ENCODE peak calls at places on chromosomes 16 and 17, in five cellular contexts. One of them, this sample, is unnamed.

GRCh38 chr17:83067071-83067717 is 12.2 kb upstream of the METRNL start:
- DNase-seq in upper lobe of right lung: peak
- DNase-seq in CD4-positive, alpha-beta memory T cell: no peak
- DNase-seq in neural progenitor cell: no peak
- DNase-seq in psoas muscle: peak
- DNase-seq in this sample: no peak

GRCh38 chr17:43033947-43034622 is 9.1 kb downstream of the RND2 start:
- DNase-seq in neural progenitor cell: peak
- DNase-seq in psoas muscle: no peak
- DNase-seq in upper lobe of right lung: no peak
- DNase-seq in CD4-positive, alpha-beta memory T cell: no peak
- DNase-seq in this sample: no peak

GRCh38 chr16:12188674-12189249 is 212.2 kb downstream of the SNX29 start:
- DNase-seq in CD4-positive, alpha-beta memory T cell: no peak
- DNase-seq in upper lobe of right lung: no peak
- DNase-seq in psoas muscle: no peak
- DNase-seq in neural progenitor cell: no peak
- DNase-seq in this sample: no peak

GRCh38 chr16:56591377-56592060 is 2.2 kb downstream of the MT3 start:
- DNase-seq in neural progenitor cell: no peak
- DNase-seq in CD4-positive, alpha-beta memory T cell: no peak
- DNase-seq in psoas muscle: no peak
- DNase-seq in upper lobe of right lung: no peak
- DNase-seq in this sample: no peak

GRCh38 chr17:30824002-30824355 is 513 bp downstream of the CRLF3 start:
- DNase-seq in CD4-positive, alpha-beta memory T cell: no peak
- DNase-seq in upper lobe of right lung: no peak
- DNase-seq in neural progenitor cell: no peak
- DNase-seq in psoas muscle: peak
- DNase-seq in this sample: no peak

GRCh38 chr16:29815032-29815721 is 775 bp upstream of the PAGR1 start:
- DNase-seq in CD4-positive, alpha-beta memory T cell: no peak
- DNase-seq in psoas muscle: peak
- DNase-seq in neural progenitor cell: peak
- DNase-seq in upper lobe of right lung: peak
- DNase-seq in this sample: no peak

GRCh38 chr16:19377864-19378263 is 39.8 kb upstream of the TMC5 start:
- DNase-seq in upper lobe of right lung: no peak
- DNase-seq in CD4-positive, alpha-beta memory T cell: no peak
- DNase-seq in psoas muscle: no peak
- DNase-seq in neural progenitor cell: no peak
- DNase-seq in this sample: no peak

GRCh38 chr16:48435906-48436305 is 50.7 kb upstream of the SIAH1 start:
- DNase-seq in psoas muscle: no peak
- DNase-seq in neural progenitor cell: no peak
- DNase-seq in upper lobe of right lung: no peak
- DNase-seq in CD4-positive, alpha-beta memory T cell: no peak
- DNase-seq in this sample: no peak

GRCh38 chr16:649646-650045 is 481 bp downstream of the WDR90 start:
- DNase-seq in CD4-positive, alpha-beta memory T cell: no peak
- DNase-seq in upper lobe of right lung: no peak
- DNase-seq in neural progenitor cell: no peak
- DNase-seq in psoas muscle: no peak
- DNase-seq in this sample: no peak
- H3K4me3 ChIP-seq in CD4-positive, alpha-beta memory T cell: peak
- H3K4me3 ChIP-seq in upper lobe of right lung: peak
- H3K4me3 ChIP-seq in neural progenitor cell: peak
- H3K4me3 ChIP-seq in psoas muscle: peak
- H3K4me3 ChIP-seq in this sample: peak

DNA sequence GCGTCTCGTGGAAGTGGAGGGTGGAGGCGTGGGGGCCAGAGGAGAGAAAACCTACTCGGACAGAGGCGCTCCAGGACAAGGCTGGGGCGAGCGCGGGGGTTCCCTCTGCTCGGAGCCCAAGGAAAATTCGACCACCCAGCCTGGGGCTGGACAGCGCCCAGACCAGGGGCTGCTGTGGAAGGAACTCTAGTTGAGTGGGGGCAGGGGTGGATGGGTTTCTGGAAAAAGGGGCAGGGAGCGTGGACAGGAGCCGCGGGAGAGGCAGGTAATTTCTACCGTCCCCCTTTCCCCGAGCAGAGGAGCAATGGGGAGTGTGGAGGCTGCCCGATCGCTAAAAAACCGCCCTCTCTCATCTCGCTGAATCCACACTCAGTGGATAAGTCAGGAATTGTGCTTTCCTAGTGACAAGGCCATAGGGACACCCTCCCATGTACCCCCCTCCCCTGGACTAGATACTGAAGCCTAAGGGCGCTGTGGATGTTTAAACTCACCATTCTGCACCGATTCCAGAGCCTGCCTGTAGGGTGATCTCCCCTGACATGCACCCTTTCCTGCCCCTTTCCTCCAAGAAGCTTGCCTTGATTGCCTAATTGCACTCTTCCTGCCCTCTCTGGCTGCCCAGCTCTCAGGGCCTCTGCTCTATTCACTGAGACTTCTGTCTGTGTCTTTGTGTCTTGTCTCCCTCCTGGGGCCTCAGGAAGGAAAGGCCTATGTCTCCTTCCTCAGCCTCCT is 90.7 kb upstream of the TMEM97 start:
- DNase-seq in psoas muscle: no peak
- DNase-seq in CD4-positive, alpha-beta memory T cell: no peak
- DNase-seq in upper lobe of right lung: no peak
- DNase-seq in neural progenitor cell: peak
- DNase-seq in this sample: no peak
- H3K4me3 ChIP-seq in psoas muscle: peak
- H3K4me3 ChIP-seq in CD4-positive, alpha-beta memory T cell: no peak
- H3K4me3 ChIP-seq in upper lobe of right lung: peak
- H3K4me3 ChIP-seq in neural progenitor cell: peak
- H3K4me3 ChIP-seq in this sample: peak

DNA sequence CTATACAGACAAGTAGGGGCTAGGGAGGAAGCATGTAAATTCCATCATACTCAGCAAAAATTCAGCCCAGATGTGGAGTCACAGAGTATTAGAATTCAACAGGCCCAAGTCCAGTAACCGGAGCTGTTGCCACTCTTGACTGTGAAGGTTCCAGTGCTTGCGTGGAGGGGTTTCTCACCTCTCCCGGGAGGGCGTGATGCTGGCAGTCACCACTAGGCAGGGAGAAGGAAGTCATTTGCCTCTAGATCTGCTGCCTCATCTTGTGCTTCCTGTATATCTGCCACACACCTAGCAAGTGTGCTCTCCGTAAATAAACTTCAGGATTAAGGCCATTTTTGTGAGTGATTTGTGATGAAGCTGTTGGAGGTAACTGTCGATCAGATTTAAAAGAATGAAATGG is 1.0 kb upstream of the CKLF start:
- DNase-seq in psoas muscle: peak
- DNase-seq in neural progenitor cell: peak
- DNase-seq in CD4-positive, alpha-beta memory T cell: peak
- DNase-seq in upper lobe of right lung: no peak
- DNase-seq in this sample: no peak
- H3K4me3 ChIP-seq in psoas muscle: peak
- H3K4me3 ChIP-seq in neural progenitor cell: no peak
- H3K4me3 ChIP-seq in CD4-positive, alpha-beta memory T cell: peak
- H3K4me3 ChIP-seq in upper lobe of right lung: peak
- H3K4me3 ChIP-seq in this sample: no peak

GRCh38 chr17:50944902-50945720 is 79.0 kb upstream of the TOB1 start:
- DNase-seq in neural progenitor cell: no peak
- DNase-seq in upper lobe of right lung: no peak
- DNase-seq in CD4-positive, alpha-beta memory T cell: no peak
- DNase-seq in psoas muscle: no peak
- DNase-seq in this sample: no peak
- H3K4me3 ChIP-seq in neural progenitor cell: peak
- H3K4me3 ChIP-seq in upper lobe of right lung: peak
- H3K4me3 ChIP-seq in CD4-positive, alpha-beta memory T cell: peak
- H3K4me3 ChIP-seq in psoas muscle: peak
- H3K4me3 ChIP-seq in this sample: no peak

GRCh38 chr16:69411064-69411985 is 13.1 kb upstream of the CYB5B start:
- DNase-seq in neural progenitor cell: no peak
- DNase-seq in upper lobe of right lung: no peak
- DNase-seq in CD4-positive, alpha-beta memory T cell: no peak
- DNase-seq in psoas muscle: no peak
- DNase-seq in this sample: no peak
- H3K4me3 ChIP-seq in neural progenitor cell: no peak
- H3K4me3 ChIP-seq in upper lobe of right lung: no peak
- H3K4me3 ChIP-seq in CD4-positive, alpha-beta memory T cell: no peak
- H3K4me3 ChIP-seq in psoas muscle: no peak
- H3K4me3 ChIP-seq in this sample: no peak

DNA sequence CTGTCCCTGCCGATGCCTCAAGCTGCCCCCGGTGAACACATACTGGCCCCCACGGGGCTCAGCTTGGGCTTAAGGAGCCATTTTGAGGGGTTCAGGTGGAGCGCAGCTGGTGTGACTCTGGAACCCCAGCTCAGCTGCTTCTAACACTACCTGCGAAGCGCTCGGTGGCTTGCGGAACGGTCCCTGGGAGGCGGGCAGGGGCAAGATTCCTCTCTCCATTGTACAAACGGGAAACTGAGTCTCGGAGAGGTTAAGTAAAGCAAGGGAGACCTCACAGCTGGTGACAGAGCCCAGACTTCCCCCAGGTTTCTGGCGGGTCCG is 11.8 kb downstream of the GALK1 start:
- DNase-seq in upper lobe of right lung: no peak
- DNase-seq in neural progenitor cell: no peak
- DNase-seq in CD4-positive, alpha-beta memory T cell: no peak
- DNase-seq in psoas muscle: no peak
- DNase-seq in this sample: no peak
- H3K4me3 ChIP-seq in upper lobe of right lung: peak
- H3K4me3 ChIP-seq in neural progenitor cell: peak
- H3K4me3 ChIP-seq in CD4-positive, alpha-beta memory T cell: peak
- H3K4me3 ChIP-seq in psoas muscle: peak
- H3K4me3 ChIP-seq in this sample: peak

GRCh38 chr17:19718613-19719364 is 2.4 kb upstream of the SLC47A2 start:
- DNase-seq in neural progenitor cell: no peak
- DNase-seq in psoas muscle: no peak
- DNase-seq in CD4-positive, alpha-beta memory T cell: no peak
- DNase-seq in upper lobe of right lung: peak
- DNase-seq in this sample: no peak
- H3K4me3 ChIP-seq in neural progenitor cell: no peak
- H3K4me3 ChIP-seq in psoas muscle: no peak
- H3K4me3 ChIP-seq in CD4-positive, alpha-beta memory T cell: no peak
- H3K4me3 ChIP-seq in upper lobe of right lung: no peak
- H3K4me3 ChIP-seq in this sample: no peak

GRCh38 chr17:3385869-3386816 is at the start of gene OR3A2:
- DNase-seq in CD4-positive, alpha-beta memory T cell: no peak
- DNase-seq in neural progenitor cell: peak
- DNase-seq in upper lobe of right lung: no peak
- DNase-seq in psoas muscle: no peak
- DNase-seq in this sample: no peak
- H3K4me3 ChIP-seq in CD4-positive, alpha-beta memory T cell: no peak
- H3K4me3 ChIP-seq in neural progenitor cell: no peak
- H3K4me3 ChIP-seq in upper lobe of right lung: no peak
- H3K4me3 ChIP-seq in psoas muscle: no peak
- H3K4me3 ChIP-seq in this sample: no peak

DNA sequence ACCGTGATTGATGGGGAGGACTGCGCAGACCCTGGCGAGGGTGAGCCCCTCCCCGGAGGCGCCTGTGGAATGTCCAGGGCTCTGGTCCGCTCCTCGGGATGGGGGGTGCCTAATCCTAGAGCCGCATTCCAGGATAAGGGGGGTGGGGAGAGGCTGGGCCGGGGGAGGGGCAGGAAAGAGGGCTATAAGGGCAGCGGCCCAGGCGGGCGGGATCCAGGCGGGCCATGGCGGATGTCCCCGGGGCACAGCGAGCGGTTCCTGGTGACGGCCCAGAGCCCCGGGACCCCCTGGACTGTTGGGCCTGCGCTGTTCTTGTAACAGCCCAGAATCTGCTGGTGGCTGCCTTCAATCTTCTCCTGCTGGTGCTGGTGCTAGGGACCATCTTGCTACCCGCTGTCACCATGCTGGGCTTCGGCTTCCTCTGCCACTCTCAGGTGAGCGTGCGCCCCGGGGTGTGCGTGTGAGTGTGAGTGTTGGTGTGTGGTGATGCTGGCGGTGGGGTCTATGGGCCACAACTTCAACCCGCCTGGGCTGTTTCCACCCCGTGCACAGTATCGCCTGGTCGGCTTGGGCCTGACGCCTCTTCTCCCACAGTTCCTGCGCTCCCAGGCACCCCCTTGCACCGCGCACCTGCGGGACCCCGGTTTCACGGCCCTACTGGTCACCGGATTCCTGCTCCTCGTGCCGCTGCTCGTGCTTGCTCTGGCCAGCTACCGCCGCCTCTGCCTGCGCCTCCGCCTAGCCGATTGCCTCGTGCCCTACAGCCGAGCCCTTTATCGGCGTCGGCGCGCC is at the start of gene TMEM88:
- DNase-seq in upper lobe of right lung: peak
- DNase-seq in CD4-positive, alpha-beta memory T cell: no peak
- DNase-seq in psoas muscle: no peak
- DNase-seq in neural progenitor cell: peak
- DNase-seq in this sample: no peak
- H3K4me3 ChIP-seq in upper lobe of right lung: peak
- H3K4me3 ChIP-seq in CD4-positive, alpha-beta memory T cell: no peak
- H3K4me3 ChIP-seq in psoas muscle: peak
- H3K4me3 ChIP-seq in neural progenitor cell: peak
- H3K4me3 ChIP-seq in this sample: peak